ENCODE peak calls at places on chromosomes 7 and 10, in four cellular contexts. Z is naive thymus-derived CD4-positive, alpha-beta T cell; Y is MM.1S; G is H7. E is an unnamed sample. For H3K27me3, the result is how much of the 10 kb centered on the place peaks cover.

GRCh38 chr7:151226560-151226874 is 488 bp downstream of the ABCF2 start:
- DNase-seq in Z (no peak), Y (no peak), G (no peak), E (no peak)

GRCh38 chr10:104122273-104123107 is 519 bp downstream of the SFR1 start:
- DNase-seq in Z (no peak), Y (peak), G (no peak), E (no peak)

GRCh38 chr7:158581440-158582088 is 6.1 kb downstream of the PTPRN2 start:
- DNase-seq in Z (no peak), Y (no peak), G (no peak), E (no peak)

GRCh38 chr10:31808258-31809218 is 120.1 kb downstream of the ARHGAP12 start:
- DNase-seq in Z (peak), Y (peak), G (no peak), E (peak)

GRCh38 chr10:77386833-77387232 is 250.8 kb downstream of the KCNMA1 start:
- DNase-seq in Z (no peak), Y (no peak), G (no peak), E (no peak)

GRCh38 chr7:100367676-100368613 is 5.3 kb upstream of the PILRA start:
- DNase-seq in Z (no peak), Y (no peak), G (no peak), E (no peak)

GRCh38 chr10:122323941-122324675 is 50.4 kb upstream of the PLEKHA1 start:
- DNase-seq in Z (no peak), Y (no peak), G (no peak), E (peak)

GRCh38 chr7:133235212-133235883 is 17.5 kb upstream of the EXOC4 start:
- DNase-seq in Z (no peak), Y (no peak), G (no peak), E (no peak)

GRCh38 chr7:158479021-158479679 is 108.5 kb downstream of the PTPRN2 start:
- DNase-seq in Z (no peak), Y (no peak), G (no peak), E (no peak)

GRCh38 chr10:26334932-26335573 is 103.1 kb upstream of the APBB1IP start:
- DNase-seq in Z (peak), Y (peak), G (peak), E (peak)

GRCh38 chr10:62268027-62268398 is 631 bp downstream of the RTKN2 start:
- DNase-seq in Z (no peak), Y (peak), G (no peak), E (no peak)

GRCh38 chr10:60664859-60665258 is 113.4 kb upstream of the CDK1 start:
- DNase-seq in Z (no peak), Y (no peak), G (no peak), E (no peak)

GRCh38 chr10:31977440-31978157 is 49.0 kb upstream of the ARHGAP12 start:
- DNase-seq in Z (no peak), Y (no peak), G (no peak), E (no peak)

GRCh38 chr10:69715156-69715898 is 85.3 kb downstream of the FAM241B start:
- DNase-seq in Z (no peak), Y (no peak), G (no peak), E (no peak)

GRCh38 chr10:15349133-15349532 is 22.0 kb downstream of the FAM171A1 start:
- DNase-seq in Z (no peak), Y (no peak), G (no peak), E (no peak)

GRCh38 chr7:158613481-158613880 is 25.9 kb upstream of the PTPRN2 start:
- DNase-seq in Z (no peak), Y (no peak), G (no peak), E (no peak)

GRCh38 chr10:69516548-69517195 is 56.5 kb downstream of the NEUROG3 start:
- DNase-seq in Z (no peak), Y (no peak), G (no peak), E (no peak)

GRCh38 chr7:93156884-93157283 is 8.7 kb upstream of the SAMD9L start:
- DNase-seq in Z (no peak), Y (peak), G (no peak), E (peak)

GRCh38 chr7:144468990-144469732 is 65.7 kb upstream of the NOBOX start:
- DNase-seq in Z (no peak), Y (no peak), G (no peak), E (no peak)

GRCh38 chr10:117320050-117320665 is 55.1 kb downstream of the PDZD8 start:
- DNase-seq in Z (no peak), Y (peak), G (peak), E (no peak)

GRCh38 chr10:100508691-100509150 is 10.9 kb downstream of the SEC31B start:
- DNase-seq in Z (peak), Y (peak), G (peak), E (no peak)

GRCh38 chr7:41816111-41816510 is 113.2 kb upstream of the INHBA start:
- DNase-seq in Z (no peak), Y (peak), G (no peak), E (no peak)

GRCh38 chr10:123459371-123460224 is 206.6 kb upstream of the GPR26 start:
- DNase-seq in Z (no peak), Y (no peak), G (peak), E (no peak)

GRCh38 chr7:105581066-105581811 is at the start of gene EFCAB10:
- DNase-seq in Z (peak), Y (peak), G (peak), E (no peak)

GRCh38 chr10:80509108-80509402 is 28.6 kb upstream of the SH2D4B start:
- DNase-seq in Z (no peak), Y (no peak), G (no peak), E (no peak)

GRCh38 chr10:4070921-4071320 is 285.9 kb upstream of the KLF6 start:
- DNase-seq in Z (no peak), Y (no peak), G (no peak), E (no peak)

GRCh38 chr10:79404231-79404609 is 41.2 kb downstream of the ZCCHC24 start:
- DNase-seq in Z (no peak), Y (no peak), G (peak), E (no peak)

GRCh38 chr7:50266893-50267386 is 37.6 kb upstream of the IKZF1 start:
- DNase-seq in Z (peak), Y (no peak), G (no peak), E (no peak)

GRCh38 chr10:117201826-117202225 is 4.5 kb downstream of the KCNK18 start:
- DNase-seq in Z (no peak), Y (no peak), G (no peak), E (no peak)

GRCh38 chr7:123823898-123824753 is 20.8 kb upstream of the HYAL4 start:
- DNase-seq in Z (peak), Y (no peak), G (no peak), E (no peak)

GRCh38 chr7:78197447-78197846 is 398.9 kb downstream of the PHTF2 start:
- DNase-seq in Z (no peak), Y (no peak), G (no peak), E (no peak)

GRCh38 chr10:61612009-61612408 is 50.7 kb upstream of the CABCOCO1 start:
- DNase-seq in Z (no peak), Y (no peak), G (no peak), E (no peak)

GRCh38 chr7:7681191-7681935 is 37.0 kb downstream of the RPA3 start:
- DNase-seq in Z (no peak), Y (peak), G (no peak), E (no peak)

GRCh38 chr7:70728873-70729552 is 402.9 kb upstream of the GALNT17 start:
- DNase-seq in Z (no peak), Y (no peak), G (peak), E (no peak)

GRCh38 chr10:62826275-62826674 is 10.1 kb upstream of the EGR2 start:
- DNase-seq in Z (no peak), Y (no peak), G (no peak), E (no peak)

GRCh38 chr7:5692845-5693278 is 88.6 kb downstream of the RNF216 start:
- DNase-seq in Z (no peak), Y (no peak), G (no peak), E (peak)

GRCh38 chr7:21916176-21916575 is 29.5 kb downstream of the CDCA7L start:
- DNase-seq in Z (no peak), Y (no peak), G (no peak), E (no peak)

GRCh38 chr10:14953452-14954000 is 370 bp downstream of the DCLRE1C start:
- DNase-seq in Z (no peak), Y (peak), G (peak), E (peak)

GRCh38 chr10:108877130-108877529 is 1046.2 kb downstream of the XPNPEP1 start:
- DNase-seq in Z (no peak), Y (no peak), G (no peak), E (no peak)

GRCh38 chr7:72336382-72336886 is 75.7 kb downstream of the CALN1 start:
- DNase-seq in Z (no peak), Y (no peak), G (peak), E (peak)

GRCh38 chr7:72335561-72336381 is 76.4 kb downstream of the CALN1 start:
- DNase-seq in Z (no peak), Y (no peak), G (peak), E (no peak)

GRCh38 chr7:72334733-72335132 is 77.4 kb downstream of the CALN1 start:
- DNase-seq in Z (no peak), Y (no peak), G (no peak), E (no peak)

GRCh38 chr7:72336887-72337821 is 75.0 kb downstream of the CALN1 start:
- DNase-seq in Z (no peak), Y (no peak), G (peak), E (peak)

GRCh38 chr7:72334066-72334465 is 78.1 kb downstream of the CALN1 start:
- DNase-seq in Z (no peak), Y (no peak), G (peak), E (no peak)
- H3K27me3 ChIP-seq in Z (under half), Y (under half), G (under half), E (under half)

DNA sequence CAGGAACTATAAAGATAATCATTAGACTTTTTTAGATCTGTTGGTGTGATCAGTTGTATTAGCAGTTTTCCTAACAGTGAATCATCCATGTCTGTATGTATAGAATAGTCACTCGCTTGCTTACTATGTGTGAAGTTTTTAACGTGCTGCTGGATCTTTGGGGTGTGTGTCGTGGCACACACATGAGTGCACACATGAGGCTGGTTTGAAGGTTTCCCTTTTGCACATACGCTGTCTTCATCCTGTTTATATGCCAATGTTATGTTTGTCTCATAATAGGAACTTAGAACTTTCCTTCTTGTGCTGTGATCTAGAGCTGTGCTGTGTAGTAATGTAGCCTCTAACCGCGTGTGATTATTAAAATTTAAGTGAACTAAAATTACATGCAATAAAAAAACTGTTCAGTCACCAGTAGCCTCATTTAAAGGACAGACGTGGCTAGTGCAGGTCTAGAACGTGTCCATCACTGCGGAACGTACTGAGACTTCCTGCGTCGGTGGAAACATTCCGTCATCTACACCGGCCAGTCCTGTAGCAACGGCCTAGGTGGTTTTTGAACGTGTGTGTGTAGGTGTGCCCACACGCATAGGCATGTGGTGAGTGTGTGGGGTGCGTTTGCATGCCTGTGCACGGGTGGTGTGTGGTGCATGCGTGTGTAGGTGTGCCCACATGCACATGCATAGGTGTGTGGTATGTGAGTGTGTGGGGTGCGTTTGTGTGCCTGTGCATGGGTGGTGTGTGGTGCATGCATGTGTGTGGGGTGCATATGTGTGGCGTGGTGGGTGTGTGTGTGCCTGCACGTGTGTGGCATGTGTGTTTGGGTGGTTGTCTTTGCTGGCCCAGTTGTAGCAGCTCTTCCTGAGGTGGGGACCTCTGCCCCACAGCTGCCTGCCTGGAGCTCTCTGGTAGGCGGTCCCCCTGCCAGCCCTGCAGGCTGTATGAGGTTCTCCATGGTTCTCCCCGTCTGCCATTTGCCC is 56.6 kb downstream of the INPP5A start:
- DNase-seq in Z (no peak), Y (no peak), G (peak), E (no peak)
- H3K4me3 ChIP-seq in Z (no peak), Y (no peak), G (no peak), E (no peak)

GRCh38 chr7:26372738-26373137 is 81.1 kb downstream of the SNX10 start:
- DNase-seq in Z (no peak), Y (no peak), G (no peak), E (no peak)

GRCh38 chr7:26379711-26380110 is 88.0 kb downstream of the SNX10 start:
- DNase-seq in Z (no peak), Y (no peak), G (no peak), E (no peak)

GRCh38 chr7:26375604-26376207 is 84.0 kb downstream of the SNX10 start:
- DNase-seq in Z (no peak), Y (no peak), G (no peak), E (no peak)

GRCh38 chr7:26374665-26375373 is 83.2 kb downstream of the SNX10 start:
- DNase-seq in Z (no peak), Y (no peak), G (no peak), E (no peak)

DNA sequence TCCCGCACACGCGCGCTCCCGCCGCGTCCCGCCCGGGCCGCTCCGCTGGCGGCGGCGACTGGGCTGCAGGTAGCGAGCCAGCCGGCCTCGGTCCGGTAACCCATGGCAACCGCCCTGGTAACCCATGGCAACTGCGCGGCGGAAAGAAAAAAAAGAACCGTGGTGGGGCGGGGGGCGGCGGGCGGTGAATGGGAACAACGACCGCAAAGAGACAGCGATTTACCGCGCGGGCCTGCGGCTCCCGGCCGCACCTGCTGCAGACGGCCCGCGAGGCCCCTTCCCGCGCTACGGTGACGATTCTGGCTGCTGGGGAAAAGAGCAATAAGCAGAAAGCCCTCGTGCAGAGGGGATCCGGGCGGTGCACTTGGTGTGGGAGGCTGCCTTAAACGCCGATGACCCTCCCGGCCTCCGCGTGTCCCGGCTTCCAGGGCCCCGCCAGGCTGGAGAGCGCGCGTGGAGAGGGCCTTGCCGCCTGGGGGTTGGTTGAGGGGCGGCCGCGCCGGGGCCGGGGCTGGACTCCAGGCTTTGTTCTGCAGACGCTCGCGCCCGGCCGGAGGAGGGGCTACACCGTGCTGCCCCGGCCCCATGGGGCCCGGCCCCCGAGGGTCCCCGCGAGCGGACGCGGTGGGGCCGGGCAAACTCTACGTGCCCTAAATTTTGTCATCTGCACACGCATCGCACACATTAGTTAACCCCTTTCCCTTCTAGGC is 84.7 kb downstream of the SNX10 start:
- DNase-seq in Z (peak), Y (peak), G (peak), E (peak)
- H3K27me3 ChIP-seq in Z (under half), Y (half or more), G (under half), E (half or more)

GRCh38 chr7:140170375-140170774 is 6.4 kb downstream of the KDM7A start:
- DNase-seq in Z (no peak), Y (no peak), G (no peak), E (no peak)

GRCh38 chr7:140161047-140161446 is 15.7 kb downstream of the KDM7A start:
- DNase-seq in Z (no peak), Y (no peak), G (no peak), E (no peak)

GRCh38 chr7:140160308-140160707 is 16.5 kb downstream of the KDM7A start:
- DNase-seq in Z (no peak), Y (no peak), G (peak), E (no peak)

GRCh38 chr7:140168816-140169215 is 8.0 kb downstream of the KDM7A start:
- DNase-seq in Z (no peak), Y (no peak), G (no peak), E (no peak)

GRCh38 chr7:140165422-140165821 is 11.4 kb downstream of the KDM7A start:
- DNase-seq in Z (no peak), Y (no peak), G (no peak), E (no peak)
- H3K4me3 ChIP-seq in Z (no peak), Y (no peak), G (no peak), E (no peak)

DNA sequence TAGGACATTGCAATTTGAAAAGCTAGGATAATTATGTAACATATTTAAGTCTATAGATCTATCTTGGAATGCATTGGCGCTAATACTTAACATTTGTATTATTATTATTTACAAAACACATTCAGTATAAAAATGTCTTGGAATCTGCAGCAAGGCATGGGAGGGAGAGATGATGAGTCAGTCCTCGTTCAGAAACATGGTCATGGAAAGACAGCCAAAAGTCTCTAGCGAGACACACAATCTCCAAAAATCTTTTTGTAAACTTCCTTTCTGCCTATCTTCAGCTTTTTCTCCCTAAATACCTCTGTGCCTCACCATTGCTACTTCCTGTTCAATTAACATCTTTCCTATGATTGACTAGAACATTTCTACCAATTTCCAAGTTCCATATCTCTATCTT is 188.4 kb upstream of the CACNA2D1 start:
- DNase-seq in Z (no peak), Y (no peak), G (no peak), E (peak)
- H3K27me3 ChIP-seq in Z (under half), Y (under half), G (under half), E (under half)

E was measured in MG63.